ENCODE peak calls at places on chromosome 9, in seven cellular contexts. One of them, this sample, is unnamed. For H3K4me1, the result is how much of the 10 kb centered on the place peaks cover.

GRCh38 chr9:97518909-97519307 is 17.4 kb downstream of the TMOD1 start:
- DNase-seq in stomach: peak
- DNase-seq in CD8-positive, alpha-beta T cell: no peak
- DNase-seq in Peyer's patch: peak
- DNase-seq in suprapubic skin: no peak
- DNase-seq in adrenal gland: peak
- DNase-seq in upper lobe of right lung: no peak
- DNase-seq in this sample: no peak

GRCh38 chr9:4796988-4797956 is 4.5 kb downstream of the RCL1 start:
- DNase-seq in stomach: no peak
- DNase-seq in CD8-positive, alpha-beta T cell: no peak
- DNase-seq in Peyer's patch: no peak
- DNase-seq in suprapubic skin: no peak
- DNase-seq in adrenal gland: no peak
- DNase-seq in upper lobe of right lung: no peak
- DNase-seq in this sample: no peak

GRCh38 chr9:121691890-121692289 is 40.5 kb downstream of the DAB2IP start:
- DNase-seq in stomach: no peak
- DNase-seq in CD8-positive, alpha-beta T cell: no peak
- DNase-seq in Peyer's patch: no peak
- DNase-seq in suprapubic skin: no peak
- DNase-seq in adrenal gland: no peak
- DNase-seq in upper lobe of right lung: no peak
- DNase-seq in this sample: no peak

GRCh38 chr9:76297721-76298239 is 96.4 kb downstream of the RFK start:
- DNase-seq in stomach: no peak
- DNase-seq in CD8-positive, alpha-beta T cell: no peak
- DNase-seq in Peyer's patch: no peak
- DNase-seq in suprapubic skin: peak
- DNase-seq in adrenal gland: no peak
- DNase-seq in upper lobe of right lung: no peak
- DNase-seq in this sample: no peak

GRCh38 chr9:15306068-15306756 is 804 bp downstream of the TTC39B start:
- DNase-seq in stomach: peak
- DNase-seq in CD8-positive, alpha-beta T cell: peak
- DNase-seq in Peyer's patch: peak
- DNase-seq in suprapubic skin: peak
- DNase-seq in adrenal gland: peak
- DNase-seq in upper lobe of right lung: peak
- DNase-seq in this sample: peak

GRCh38 chr9:100473271-100474081 is 527 bp downstream of the TMEFF1 start:
- DNase-seq in stomach: peak
- DNase-seq in CD8-positive, alpha-beta T cell: peak
- DNase-seq in Peyer's patch: no peak
- DNase-seq in suprapubic skin: no peak
- DNase-seq in adrenal gland: peak
- DNase-seq in upper lobe of right lung: peak
- DNase-seq in this sample: peak

GRCh38 chr9:84374516-84374915 is 34.0 kb upstream of the SLC28A3 start:
- DNase-seq in stomach: no peak
- DNase-seq in CD8-positive, alpha-beta T cell: no peak
- DNase-seq in Peyer's patch: no peak
- DNase-seq in suprapubic skin: no peak
- DNase-seq in adrenal gland: no peak
- DNase-seq in upper lobe of right lung: no peak
- DNase-seq in this sample: no peak

GRCh38 chr9:123556464-123557435 is 200.8 kb downstream of the CRB2 start:
- DNase-seq in stomach: no peak
- DNase-seq in CD8-positive, alpha-beta T cell: no peak
- DNase-seq in Peyer's patch: no peak
- DNase-seq in suprapubic skin: no peak
- DNase-seq in adrenal gland: no peak
- DNase-seq in upper lobe of right lung: no peak
- DNase-seq in this sample: no peak

GRCh38 chr9:121326130-121326838 is 43.8 kb downstream of the STOM start:
- DNase-seq in stomach: peak
- DNase-seq in CD8-positive, alpha-beta T cell: no peak
- DNase-seq in Peyer's patch: peak
- DNase-seq in suprapubic skin: peak
- DNase-seq in adrenal gland: peak
- DNase-seq in upper lobe of right lung: no peak
- DNase-seq in this sample: no peak

GRCh38 chr9:108468364-108468763 is 387.4 kb downstream of the ACTL7B start:
- DNase-seq in stomach: no peak
- DNase-seq in CD8-positive, alpha-beta T cell: no peak
- DNase-seq in Peyer's patch: no peak
- DNase-seq in suprapubic skin: no peak
- DNase-seq in adrenal gland: peak
- DNase-seq in upper lobe of right lung: no peak
- DNase-seq in this sample: no peak

GRCh38 chr9:70405808-70406445 is 8.5 kb downstream of the KLF9 start:
- DNase-seq in stomach: no peak
- DNase-seq in CD8-positive, alpha-beta T cell: peak
- DNase-seq in Peyer's patch: peak
- DNase-seq in suprapubic skin: no peak
- DNase-seq in adrenal gland: no peak
- DNase-seq in upper lobe of right lung: no peak
- DNase-seq in this sample: no peak

GRCh38 chr9:89658401-89658800 is 53.6 kb downstream of the GADD45G start:
- DNase-seq in stomach: no peak
- DNase-seq in CD8-positive, alpha-beta T cell: no peak
- DNase-seq in Peyer's patch: no peak
- DNase-seq in suprapubic skin: no peak
- DNase-seq in adrenal gland: no peak
- DNase-seq in upper lobe of right lung: no peak
- DNase-seq in this sample: no peak

DNA sequence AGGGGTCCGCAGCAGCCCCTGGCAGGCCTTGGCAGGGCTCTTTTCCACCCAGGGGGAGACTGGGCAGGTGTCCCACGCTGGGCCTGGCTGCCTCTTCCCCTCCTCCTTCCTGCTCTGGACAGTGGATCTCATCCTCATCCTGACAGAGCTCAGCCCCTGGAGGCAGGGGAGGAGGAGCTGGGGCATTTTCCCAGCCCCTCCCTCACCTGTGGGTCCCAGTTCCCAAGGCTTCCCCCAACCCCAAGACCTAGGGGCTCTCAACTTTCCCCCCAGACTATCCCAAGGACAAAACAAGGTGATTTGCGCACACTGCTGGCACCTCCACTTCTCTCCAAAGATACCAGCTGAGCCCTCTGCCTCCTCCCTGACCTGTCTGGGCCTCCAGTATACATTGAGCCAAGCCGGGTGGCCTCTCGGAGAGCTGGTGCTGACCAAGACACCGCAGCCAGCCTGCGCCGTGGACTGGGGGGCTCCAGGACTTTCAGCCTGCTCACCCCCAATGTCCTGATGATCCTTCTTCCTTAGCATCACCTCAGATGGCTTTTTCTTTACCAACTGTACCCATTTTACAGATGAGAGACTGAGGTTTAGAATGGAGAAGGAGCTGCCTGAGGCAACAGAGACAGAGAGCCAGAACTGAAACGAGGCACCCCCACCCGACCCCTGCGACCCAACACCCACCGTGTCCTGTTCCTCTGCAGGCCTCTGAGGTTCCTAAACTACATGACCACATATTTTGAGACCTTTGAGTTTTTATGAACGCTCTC is 126.6 kb downstream of the BARX1 start:
- DNase-seq in stomach: no peak
- DNase-seq in CD8-positive, alpha-beta T cell: no peak
- DNase-seq in Peyer's patch: no peak
- DNase-seq in suprapubic skin: peak
- DNase-seq in adrenal gland: no peak
- DNase-seq in upper lobe of right lung: peak
- DNase-seq in this sample: no peak
- TF ChIP-seq CTCF in stomach: no peak
- TF ChIP-seq CTCF in CD8-positive, alpha-beta T cell: no peak
- TF ChIP-seq CTCF in Peyer's patch: no peak
- TF ChIP-seq CTCF in suprapubic skin: no peak
- TF ChIP-seq CTCF in adrenal gland: no peak
- TF ChIP-seq CTCF in upper lobe of right lung: no peak
- TF ChIP-seq CTCF in this sample: no peak

GRCh38 chr9:131888923-131889322 is 149.0 kb upstream of the RAPGEF1 start:
- DNase-seq in stomach: no peak
- DNase-seq in CD8-positive, alpha-beta T cell: no peak
- DNase-seq in Peyer's patch: no peak
- DNase-seq in suprapubic skin: no peak
- DNase-seq in adrenal gland: no peak
- DNase-seq in upper lobe of right lung: no peak
- DNase-seq in this sample: no peak
- H3K4me1 ChIP-seq in stomach: under half
- H3K4me1 ChIP-seq in CD8-positive, alpha-beta T cell: under half
- H3K4me1 ChIP-seq in Peyer's patch: under half
- H3K4me1 ChIP-seq in suprapubic skin: under half
- H3K4me1 ChIP-seq in adrenal gland: under half
- H3K4me1 ChIP-seq in upper lobe of right lung: under half
- H3K4me1 ChIP-seq in this sample: under half

GRCh38 chr9:22119537-22120167 is 110.5 kb upstream of the CDKN2B start:
- DNase-seq in stomach: no peak
- DNase-seq in CD8-positive, alpha-beta T cell: no peak
- DNase-seq in Peyer's patch: no peak
- DNase-seq in suprapubic skin: no peak
- DNase-seq in adrenal gland: peak
- DNase-seq in upper lobe of right lung: no peak
- DNase-seq in this sample: no peak
- TF ChIP-seq CTCF in stomach: no peak
- TF ChIP-seq CTCF in CD8-positive, alpha-beta T cell: peak
- TF ChIP-seq CTCF in Peyer's patch: peak
- TF ChIP-seq CTCF in suprapubic skin: no peak
- TF ChIP-seq CTCF in adrenal gland: peak
- TF ChIP-seq CTCF in upper lobe of right lung: peak
- TF ChIP-seq CTCF in this sample: peak

GRCh38 chr9:94931036-94931633 is 204.6 kb downstream of the AOPEP start:
- DNase-seq in stomach: no peak
- DNase-seq in CD8-positive, alpha-beta T cell: no peak
- DNase-seq in Peyer's patch: no peak
- DNase-seq in suprapubic skin: no peak
- DNase-seq in adrenal gland: no peak
- DNase-seq in upper lobe of right lung: no peak
- DNase-seq in this sample: no peak
- H3K4me1 ChIP-seq in stomach: under half
- H3K4me1 ChIP-seq in CD8-positive, alpha-beta T cell: under half
- H3K4me1 ChIP-seq in Peyer's patch: under half
- H3K4me1 ChIP-seq in suprapubic skin: under half
- H3K4me1 ChIP-seq in adrenal gland: under half
- H3K4me1 ChIP-seq in upper lobe of right lung: under half
- H3K4me1 ChIP-seq in this sample: under half

GRCh38 chr9:75239176-75239575 is 150.9 kb downstream of the OSTF1 start:
- DNase-seq in stomach: peak
- DNase-seq in CD8-positive, alpha-beta T cell: no peak
- DNase-seq in Peyer's patch: no peak
- DNase-seq in suprapubic skin: no peak
- DNase-seq in adrenal gland: no peak
- DNase-seq in upper lobe of right lung: peak
- DNase-seq in this sample: no peak

GRCh38 chr9:75233011-75233410 is 144.7 kb downstream of the OSTF1 start:
- DNase-seq in stomach: no peak
- DNase-seq in CD8-positive, alpha-beta T cell: no peak
- DNase-seq in Peyer's patch: no peak
- DNase-seq in suprapubic skin: no peak
- DNase-seq in adrenal gland: no peak
- DNase-seq in upper lobe of right lung: no peak
- DNase-seq in this sample: no peak

GRCh38 chr9:75238311-75238976 is 150.1 kb downstream of the OSTF1 start:
- DNase-seq in stomach: peak
- DNase-seq in CD8-positive, alpha-beta T cell: no peak
- DNase-seq in Peyer's patch: peak
- DNase-seq in suprapubic skin: no peak
- DNase-seq in adrenal gland: peak
- DNase-seq in upper lobe of right lung: no peak
- DNase-seq in this sample: no peak

GRCh38 chr9:75231167-75231566 is 142.9 kb downstream of the OSTF1 start:
- DNase-seq in stomach: no peak
- DNase-seq in CD8-positive, alpha-beta T cell: no peak
- DNase-seq in Peyer's patch: no peak
- DNase-seq in suprapubic skin: no peak
- DNase-seq in adrenal gland: no peak
- DNase-seq in upper lobe of right lung: no peak
- DNase-seq in this sample: no peak

DNA sequence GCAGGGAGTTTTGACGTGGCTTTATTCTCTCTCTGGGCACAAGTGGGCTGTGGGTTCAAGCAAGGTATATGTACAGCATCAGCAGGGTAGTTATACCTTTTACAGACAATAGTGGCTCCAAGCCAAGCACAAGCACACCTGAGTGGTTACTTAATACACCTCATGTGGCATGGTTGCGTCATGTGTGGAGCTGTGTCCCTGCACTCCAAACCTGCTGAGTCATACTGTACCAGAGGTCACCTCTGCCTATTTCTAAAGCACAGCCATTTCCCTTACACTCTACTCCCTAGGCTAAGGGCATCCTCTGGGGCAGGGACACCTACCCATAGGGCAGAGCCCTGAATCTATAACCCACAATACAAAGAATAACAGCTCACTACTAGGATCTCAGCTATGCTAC is 147.3 kb downstream of the OSTF1 start:
- DNase-seq in stomach: peak
- DNase-seq in CD8-positive, alpha-beta T cell: no peak
- DNase-seq in Peyer's patch: peak
- DNase-seq in suprapubic skin: no peak
- DNase-seq in adrenal gland: no peak
- DNase-seq in upper lobe of right lung: no peak
- DNase-seq in this sample: no peak
- TF ChIP-seq CTCF in stomach: no peak
- TF ChIP-seq CTCF in CD8-positive, alpha-beta T cell: no peak
- TF ChIP-seq CTCF in Peyer's patch: no peak
- TF ChIP-seq CTCF in suprapubic skin: no peak
- TF ChIP-seq CTCF in adrenal gland: no peak
- TF ChIP-seq CTCF in upper lobe of right lung: no peak
- TF ChIP-seq CTCF in this sample: no peak

DNA sequence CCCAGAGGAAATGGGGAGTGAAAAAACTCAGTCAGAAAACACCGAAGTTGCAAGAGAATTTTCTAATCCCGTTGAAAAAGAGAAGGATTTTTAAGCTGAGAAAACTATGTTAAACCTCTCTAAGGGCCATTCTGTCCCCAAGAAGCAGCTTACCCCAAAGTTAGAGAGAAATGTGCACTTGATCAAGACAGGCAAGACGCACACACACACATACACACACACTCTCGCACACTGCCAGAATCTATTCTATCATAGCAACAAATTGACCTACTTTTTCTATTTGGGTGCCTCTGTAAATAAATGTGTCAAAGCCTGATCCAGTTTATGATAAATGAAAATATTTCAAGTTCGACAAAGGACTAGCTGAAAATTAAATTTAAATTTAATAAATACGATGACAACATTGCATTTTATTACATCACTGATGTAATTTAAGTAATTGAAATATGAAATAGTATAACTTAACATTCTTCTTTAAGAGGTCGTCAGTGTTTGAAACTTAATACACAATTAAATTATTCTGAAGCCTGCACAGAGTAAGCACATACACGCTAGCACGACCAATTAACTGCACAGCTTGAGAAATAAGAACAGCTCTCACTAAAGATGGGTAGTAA is 5.9 kb downstream of the NFIL3 start:
- DNase-seq in stomach: no peak
- DNase-seq in CD8-positive, alpha-beta T cell: no peak
- DNase-seq in Peyer's patch: no peak
- DNase-seq in suprapubic skin: no peak
- DNase-seq in adrenal gland: peak
- DNase-seq in upper lobe of right lung: no peak
- DNase-seq in this sample: no peak
- H3K4me1 ChIP-seq in stomach: half or more
- H3K4me1 ChIP-seq in CD8-positive, alpha-beta T cell: under half
- H3K4me1 ChIP-seq in Peyer's patch: under half
- H3K4me1 ChIP-seq in suprapubic skin: under half
- H3K4me1 ChIP-seq in adrenal gland: under half
- H3K4me1 ChIP-seq in upper lobe of right lung: under half
- H3K4me1 ChIP-seq in this sample: half or more

This sample was measured in RWPE2.